ENCODE peak calls at places on chromosomes 3 and 15, in nine cellular contexts. N is NCI-H460; R is RPMI8226; O is uterus; E is adipocyte; U is nucleus accumbens; H is H54; V is CD8-positive, alpha-beta memory T cell; M is mesenteric fat pad. J is an unnamed sample.
A peak's percentile ranks its signal among the peaks of the same experiment; 100 is the strongest.

GRCh38 chr15:90351479-90352108 is 490 bp upstream of the ZNF774 start:
- DNase-seq in N (no peak), R (no peak), O (peak; percentile 34), E (no peak), U (no peak), H (no peak), V (no peak), M (no peak), J (no peak)

GRCh38 chr15:75425966-75426500 is 25.5 kb downstream of the SIN3A start:
- DNase-seq in N (no peak), R (no peak), O (no peak), E (no peak), U (no peak), H (no peak), V (no peak), M (no peak), J (no peak)

GRCh38 chr3:10300087-10300486 is 7.3 kb upstream of the GHRL start:
- DNase-seq in N (no peak), R (no peak), O (no peak), E (no peak), U (no peak), H (no peak), V (no peak), M (peak; percentile 62), J (no peak)

GRCh38 chr3:16494906-16495580 is 18.5 kb downstream of the RFTN1 start:
- DNase-seq in N (no peak), R (no peak), O (no peak), E (no peak), U (no peak), H (no peak), V (no peak), M (no peak), J (no peak)

GRCh38 chr3:123386477-123387040 is 62.3 kb downstream of the ADCY5 start:
- DNase-seq in N (no peak), R (no peak), O (no peak), E (no peak), U (no peak), H (no peak), V (no peak), M (no peak), J (no peak)

GRCh38 chr3:49670940-49671290 is 3.2 kb upstream of the APEH start:
- DNase-seq in N (no peak), R (no peak), O (no peak), E (no peak), U (no peak), H (no peak), V (no peak), M (no peak), J (no peak)

GRCh38 chr3:73611176-73611575 is 13.6 kb downstream of the PDZRN3 start:
- DNase-seq in N (no peak), R (no peak), O (no peak), E (peak; percentile 62), U (no peak), H (no peak), V (no peak), M (no peak), J (no peak)

GRCh38 chr3:156109989-156110388 is 10.4 kb upstream of the KCNAB1 start:
- DNase-seq in N (no peak), R (no peak), O (peak; percentile 33), E (no peak), U (no peak), H (no peak), V (no peak), M (no peak), J (no peak)

GRCh38 chr3:74469151-74469550 is 145.3 kb downstream of the CNTN3 start:
- DNase-seq in N (no peak), R (no peak), O (no peak), E (no peak), U (no peak), H (no peak), V (no peak), M (no peak), J (no peak)

GRCh38 chr3:102114264-102114979 is 265.1 kb downstream of the NFKBIZ start:
- DNase-seq in N (no peak), R (no peak), O (peak; percentile 63), E (no peak), U (no peak), H (no peak), V (peak; percentile 73), M (no peak), J (no peak)

GRCh38 chr15:79973445-79974180 is 2.6 kb upstream of the BCL2A1 start:
- DNase-seq in N (no peak), R (no peak), O (no peak), E (no peak), U (no peak), H (no peak), V (no peak), M (no peak), J (no peak)

GRCh38 chr3:42102569-42102968 is 11.4 kb downstream of the TRAK1 start:
- DNase-seq in N (no peak), R (no peak), O (no peak), E (no peak), U (no peak), H (no peak), V (no peak), M (peak; percentile 2), J (no peak)

GRCh38 chr3:192655040-192655439 is 72.3 kb downstream of the FGF12 start:
- DNase-seq in N (no peak), R (no peak), O (no peak), E (no peak), U (no peak), H (no peak), V (no peak), M (no peak), J (no peak)

GRCh38 chr15:42846647-42847046 is 73.9 kb downstream of the TTBK2 start:
- DNase-seq in N (no peak), R (no peak), O (no peak), E (no peak), U (no peak), H (no peak), V (no peak), M (no peak), J (no peak)

GRCh38 chr15:78216276-78217229 is 17.8 kb downstream of the ACSBG1 start:
- DNase-seq in N (no peak), R (peak; percentile 81), O (no peak), E (peak; percentile 50), U (peak; percentile 70), H (peak; percentile 32), V (no peak), M (peak; percentile 79), J (peak; percentile 79)

GRCh38 chr3:184740509-184741258 is 28.8 kb upstream of the MAGEF1 start:
- DNase-seq in N (no peak), R (no peak), O (peak; percentile 6), E (peak; percentile 58), U (peak; percentile 6), H (peak; percentile 85), V (no peak), M (peak; percentile 76), J (no peak)

GRCh38 chr15:91099616-91100560 is at the start of gene SV2B:
- DNase-seq in N (no peak), R (peak; percentile 51), O (no peak), E (peak; percentile 41), U (peak; percentile 61), H (no peak), V (peak; percentile 28), M (no peak), J (no peak)